ENCODE peak calls at places on chromosomes 1 and 21, in seven cellular contexts. W, Z, K, M, J, P and A are unnamed samples.

GRCh38 chr1:82284213-82284612 is 483.5 kb downstream of the ADGRL2 start:
- DNase-seq in Z (no peak), W (no peak), K (no peak), J (no peak), P (no peak), M (peak), A (no peak)

GRCh38 chr1:233909195-233909594 is 4.7 kb downstream of the SLC35F3 start:
- DNase-seq in K (no peak), M (peak), Z (peak), W (no peak), J (no peak), P (no peak), A (no peak)

GRCh38 chr1:156413310-156414246 is 44.6 kb downstream of the RHBG start:
- DNase-seq in P (no peak), M (no peak), Z (no peak), J (no peak), W (peak), K (no peak), A (no peak)

GRCh38 chr1:8423702-8424538 is 106.0 kb downstream of the SLC45A1 start:
- DNase-seq in W (peak), P (peak), M (peak), Z (no peak), K (peak), J (peak), A (peak)

GRCh38 chr1:208510192-208510952 is 266.2 kb upstream of the PLXNA2 start:
- DNase-seq in J (no peak), P (no peak), Z (peak), K (no peak), M (peak), W (no peak), A (no peak)

GRCh38 chr1:180042994-180043622 is 88.5 kb downstream of the CEP350 start:
- DNase-seq in K (no peak), M (peak), P (no peak), W (no peak), Z (no peak), J (no peak), A (no peak)

GRCh38 chr1:67211589-67212563 is 45.6 kb downstream of the IL23R start:
- DNase-seq in K (peak), Z (no peak), M (peak), W (no peak), J (no peak), P (peak), A (no peak)

GRCh38 chr21:41559658-41560599 is 52.0 kb upstream of the TMPRSS2 start:
- DNase-seq in J (no peak), W (no peak), M (no peak), P (no peak), Z (peak), K (no peak), A (peak)

GRCh38 chr1:167413328-167413727 is 105.0 kb downstream of the CD247 start:
- DNase-seq in W (no peak), J (no peak), Z (no peak), P (no peak), K (no peak), M (no peak), A (no peak)

GRCh38 chr1:54224233-54224632 is 24.3 kb downstream of the MRPL37 start:
- DNase-seq in M (no peak), J (no peak), W (no peak), K (no peak), Z (no peak), P (no peak), A (no peak)

GRCh38 chr1:102942324-102942723 is 166.0 kb downstream of the COL11A1 start:
- DNase-seq in M (no peak), W (no peak), J (no peak), K (no peak), Z (no peak), P (no peak), A (no peak)

GRCh38 chr1:151043163-151043562 is 4.4 kb upstream of the C1orf56 start:
- DNase-seq in W (no peak), M (no peak), Z (no peak), K (no peak), P (no peak), J (no peak), A (no peak)

GRCh38 chr1:1780598-1781525 is 2.6 kb upstream of the NADK start:
- DNase-seq in W (no peak), J (no peak), K (no peak), Z (no peak), P (no peak), M (no peak), A (no peak)

GRCh38 chr1:2967881-2968280 is 53.4 kb upstream of the ACTRT2 start:
- DNase-seq in W (peak), M (no peak), J (no peak), Z (no peak), P (no peak), K (no peak), A (no peak)

GRCh38 chr21:35664683-35665082 is 395.6 kb downstream of the SETD4 start:
- DNase-seq in W (no peak), J (no peak), P (no peak), M (no peak), Z (no peak), K (no peak), A (no peak)

GRCh38 chr1:90850181-90850924 is 133.3 kb upstream of the BARHL2 start:
- DNase-seq in K (no peak), J (peak), M (no peak), W (peak), Z (no peak), P (no peak), A (no peak)

GRCh38 chr1:90854559-90854958 is 137.5 kb upstream of the BARHL2 start:
- DNase-seq in P (peak), W (no peak), K (no peak), J (no peak), Z (no peak), M (no peak), A (no peak)

GRCh38 chr1:90856608-90857007 is 139.5 kb upstream of the BARHL2 start:
- DNase-seq in J (no peak), M (no peak), W (no peak), P (no peak), K (no peak), Z (no peak), A (no peak)

GRCh38 chr1:90850925-90851710 is 134.0 kb upstream of the BARHL2 start:
- DNase-seq in M (peak), K (peak), P (peak), Z (peak), J (peak), W (peak), A (peak)

DNA sequence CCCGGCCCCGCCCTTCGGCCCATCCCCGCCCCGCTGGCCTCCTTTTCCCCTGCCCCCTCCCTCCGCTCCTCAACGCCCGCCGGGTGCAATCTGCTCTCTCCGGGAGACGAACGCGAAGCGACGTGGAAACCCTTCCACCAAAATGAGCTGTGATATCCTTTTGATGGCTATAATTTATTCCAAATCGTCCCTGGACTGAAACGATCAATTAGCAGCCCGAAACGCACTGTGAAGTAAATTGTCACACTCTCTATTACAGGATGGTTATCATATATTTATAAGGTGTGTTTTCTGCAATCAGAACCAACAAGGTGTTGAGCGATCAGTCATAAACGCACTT is 134.6 kb upstream of the BARHL2 start:
- DNase-seq in W (no peak), Z (no peak), M (no peak), K (no peak), J (no peak), P (no peak), A (no peak)
- TF ChIP-seq CTCF in W (no peak), Z (no peak), M (no peak), K (peak), J (no peak), P (no peak), A (no peak)

GRCh38 chr1:228058981-228059535 is 23.4 kb upstream of the ARF1 start:
- DNase-seq in K (no peak), P (no peak), J (no peak), M (no peak), Z (no peak), W (no peak), A (no peak)

GRCh38 chr1:228062085-228062791 is 20.3 kb upstream of the ARF1 start:
- DNase-seq in W (peak), P (no peak), Z (no peak), M (no peak), J (no peak), K (no peak), A (peak)

GRCh38 chr1:228061411-228062084 is 21.0 kb upstream of the ARF1 start:
- DNase-seq in Z (no peak), P (no peak), M (no peak), W (peak), K (no peak), J (no peak), A (peak)

GRCh38 chr1:228059536-228060457 is 22.7 kb upstream of the ARF1 start:
- DNase-seq in M (peak), Z (no peak), P (no peak), W (peak), J (peak), K (peak), A (peak)

GRCh38 chr1:228060458-228061190 is 21.9 kb upstream of the ARF1 start:
- DNase-seq in Z (no peak), W (peak), M (no peak), K (no peak), P (no peak), J (no peak), A (peak)
- TF ChIP-seq CTCF in Z (no peak), W (no peak), M (no peak), K (no peak), P (no peak), J (no peak), A (no peak)

GRCh38 chr1:29343908-29344307 is 107.6 kb downstream of the PTPRU start:
- DNase-seq in Z (no peak), W (no peak), P (no peak), M (no peak), J (no peak), K (no peak), A (no peak)
- TF ChIP-seq CTCF in Z (no peak), W (no peak), P (no peak), M (no peak), J (no peak), K (no peak), A (no peak)

GRCh38 chr1:224051086-224051406 is 62.9 kb upstream of the FBXO28 start:
- DNase-seq in W (no peak), J (no peak), Z (no peak), M (no peak), P (no peak), K (no peak), A (no peak)
- TF ChIP-seq CTCF in W (no peak), J (no peak), Z (no peak), M (no peak), P (no peak), K (no peak), A (no peak)

GRCh38 chr1:16996845-16997244 is 14.9 kb downstream of the ATP13A2 start:
- DNase-seq in P (no peak), W (no peak), M (no peak), J (no peak), Z (no peak), K (no peak), A (no peak)
- TF ChIP-seq CTCF in P (no peak), W (no peak), M (no peak), J (no peak), Z (no peak), K (no peak), A (no peak)

GRCh38 chr1:41582351-41582750 is 97.9 kb upstream of the EDN2 start:
- DNase-seq in J (no peak), W (no peak), M (no peak), P (no peak), K (no peak), Z (no peak), A (peak)

GRCh38 chr1:41586230-41586629 is 101.7 kb upstream of the EDN2 start:
- DNase-seq in M (no peak), W (no peak), Z (no peak), K (no peak), P (no peak), J (no peak), A (peak)

GRCh38 chr1:41582004-41582325 is 97.5 kb upstream of the EDN2 start:
- DNase-seq in J (no peak), M (no peak), K (no peak), W (no peak), P (no peak), Z (no peak), A (peak)

GRCh38 chr1:41582851-41583657 is 98.6 kb upstream of the EDN2 start:
- DNase-seq in K (no peak), W (no peak), P (no peak), M (no peak), J (no peak), Z (no peak), A (peak)

DNA sequence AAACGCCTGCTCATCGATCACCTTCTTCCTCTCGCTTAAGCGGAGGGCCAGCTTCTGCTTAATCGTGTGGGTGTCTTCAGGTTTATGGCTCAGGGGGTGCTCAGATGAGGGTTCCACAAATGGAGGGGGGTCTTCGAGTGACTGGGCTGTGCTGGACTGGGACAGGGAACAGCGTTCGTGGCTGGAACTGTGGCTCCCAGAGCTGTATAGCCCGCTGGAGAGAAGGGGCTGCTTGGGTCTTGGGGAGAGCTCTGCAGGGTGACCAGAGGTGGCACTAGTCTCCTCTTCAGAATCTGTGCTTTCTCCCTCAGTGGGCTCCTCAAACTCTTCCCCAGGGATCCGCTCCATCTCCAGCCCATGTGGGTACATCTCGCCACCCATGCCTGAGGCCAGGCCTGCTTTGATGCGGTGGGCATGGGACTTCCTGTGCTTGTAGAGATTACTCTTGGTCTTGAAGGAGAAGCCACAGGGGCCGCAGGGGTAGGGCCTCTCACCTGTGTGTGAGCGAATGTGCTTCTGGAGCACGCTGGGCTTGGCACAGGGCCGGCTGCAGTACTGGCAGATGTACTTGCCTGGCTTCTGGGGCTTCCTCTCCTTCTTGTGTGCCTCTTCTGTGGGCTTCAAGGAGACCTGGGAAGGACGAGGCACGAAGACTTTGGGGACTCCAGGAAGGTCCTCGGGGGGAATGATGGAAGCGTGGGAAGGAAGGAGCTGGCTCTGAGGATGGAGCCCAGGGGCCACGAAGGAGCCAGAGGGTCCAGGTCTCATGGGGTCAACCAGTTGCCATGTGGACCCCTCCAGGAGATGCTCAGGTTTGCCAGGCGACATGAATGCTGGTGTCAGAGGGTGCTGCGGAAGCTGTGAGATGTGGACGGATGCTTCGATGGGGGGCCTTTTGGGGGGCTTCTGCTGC is 99.4 kb upstream of the EDN2 start:
- DNase-seq in W (no peak), J (no peak), K (no peak), Z (no peak), M (no peak), P (no peak), A (peak)
- TF ChIP-seq CTCF in W (no peak), J (no peak), K (no peak), Z (no peak), M (no peak), P (no peak), A (no peak)

GRCh38 chr21:27423906-27424595 is 457.2 kb upstream of the ADAMTS5 start:
- DNase-seq in P (no peak), K (no peak), M (no peak), W (no peak), Z (no peak), J (no peak), A (no peak)

GRCh38 chr21:27424601-27425000 is 457.7 kb upstream of the ADAMTS5 start:
- DNase-seq in P (no peak), Z (no peak), J (no peak), W (no peak), K (no peak), M (no peak), A (no peak)

GRCh38 chr21:27425574-27425973 is 458.7 kb upstream of the ADAMTS5 start:
- DNase-seq in K (no peak), P (no peak), M (peak), W (no peak), J (no peak), Z (peak), A (no peak)

GRCh38 chr21:27426196-27426595 is 459.3 kb upstream of the ADAMTS5 start:
- DNase-seq in K (no peak), W (no peak), M (no peak), J (no peak), Z (no peak), P (no peak), A (no peak)

GRCh38 chr21:27425172-27425571 is 458.3 kb upstream of the ADAMTS5 start:
- DNase-seq in M (no peak), P (no peak), W (no peak), K (no peak), J (no peak), Z (no peak), A (no peak)
- TF ChIP-seq CTCF in M (no peak), P (no peak), W (no peak), K (no peak), J (no peak), Z (peak), A (no peak)

DNA sequence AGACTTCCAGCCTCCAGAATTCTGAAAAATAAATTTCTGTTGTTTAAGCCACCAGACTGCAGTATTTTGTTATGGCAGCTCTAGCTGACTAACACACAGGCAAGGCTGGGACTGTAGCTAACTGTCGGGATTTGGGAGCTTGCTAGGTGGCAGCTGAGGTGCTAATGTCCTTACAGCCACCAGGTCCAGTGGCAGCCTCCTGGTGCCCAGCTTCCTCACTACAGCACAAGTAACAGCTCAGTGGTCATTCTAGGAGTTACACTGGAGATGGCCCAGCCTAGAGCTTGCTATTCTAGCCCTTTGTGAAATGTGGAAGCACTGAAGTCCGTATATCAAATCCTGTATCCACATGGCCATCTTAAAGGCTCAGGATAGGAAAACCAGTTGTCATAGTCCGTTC is 4.3 kb upstream of the C1orf115 start:
- DNase-seq in Z (no peak), M (no peak), K (no peak), W (peak), P (no peak), J (no peak), A (no peak)
- TF ChIP-seq CTCF in Z (no peak), M (no peak), K (peak), W (peak), P (no peak), J (no peak), A (no peak)